ENCODE peak calls at places on chromosomes 13 and 19, in nine cellular contexts. One of them, this sample, is unnamed.
A peak's percentile ranks its signal among the peaks of the same experiment; 100 is the strongest.

GRCh38 chr13:71460179-71460578 is 406.8 kb downstream of the DACH1 start:
- DNase-seq in astrocyte of the spinal cord: no peak
- DNase-seq in lower leg skin: no peak
- DNase-seq in hepatocyte: no peak
- DNase-seq in lung: no peak
- DNase-seq in mesothelial cell of epicardium: no peak
- DNase-seq in AG10803: no peak
- DNase-seq in mucosa of descending colon: no peak
- DNase-seq in ovary: no peak
- DNase-seq in this sample: no peak

GRCh38 chr19:42989851-42990250 is 36.4 kb downstream of the PSG11 start:
- DNase-seq in astrocyte of the spinal cord: no peak
- DNase-seq in mucosa of descending colon: no peak
- DNase-seq in lower leg skin: no peak
- DNase-seq in mesothelial cell of epicardium: no peak
- DNase-seq in lung: no peak
- DNase-seq in hepatocyte: no peak
- DNase-seq in AG10803: no peak
- DNase-seq in ovary: no peak
- DNase-seq in this sample: no peak

GRCh38 chr19:53132231-53132991 is at the start of gene ZNF415:
- DNase-seq in astrocyte of the spinal cord: peak; percentile 72
- DNase-seq in mesothelial cell of epicardium: peak; percentile 83
- DNase-seq in lung: peak; percentile 72
- DNase-seq in ovary: peak; percentile 86
- DNase-seq in lower leg skin: peak; percentile 51
- DNase-seq in AG10803: peak; percentile 51
- DNase-seq in hepatocyte: peak; percentile 96
- DNase-seq in mucosa of descending colon: peak; percentile 80
- DNase-seq in this sample: no peak

GRCh38 chr13:110812111-110812868 is 98.8 kb downstream of the ING1 start:
- DNase-seq in lower leg skin: no peak
- DNase-seq in ovary: no peak
- DNase-seq in lung: no peak
- DNase-seq in astrocyte of the spinal cord: peak; percentile 11
- DNase-seq in mucosa of descending colon: no peak
- DNase-seq in AG10803: peak; percentile 17
- DNase-seq in mesothelial cell of epicardium: no peak
- DNase-seq in hepatocyte: no peak
- DNase-seq in this sample: no peak

GRCh38 chr19:14871619-14872230 is 14.2 kb downstream of the OR7A17 start:
- DNase-seq in lung: no peak
- DNase-seq in AG10803: peak; percentile 8
- DNase-seq in lower leg skin: no peak
- DNase-seq in mesothelial cell of epicardium: no peak
- DNase-seq in mucosa of descending colon: no peak
- DNase-seq in astrocyte of the spinal cord: peak; percentile 4
- DNase-seq in hepatocyte: no peak
- DNase-seq in ovary: no peak
- DNase-seq in this sample: no peak

GRCh38 chr13:34671136-34671535 is 270.9 kb upstream of the NBEA start:
- DNase-seq in mucosa of descending colon: no peak
- DNase-seq in hepatocyte: no peak
- DNase-seq in lung: no peak
- DNase-seq in lower leg skin: peak; percentile 52
- DNase-seq in astrocyte of the spinal cord: no peak
- DNase-seq in AG10803: peak; percentile 15
- DNase-seq in mesothelial cell of epicardium: no peak
- DNase-seq in ovary: no peak
- DNase-seq in this sample: no peak

GRCh38 chr13:105642511-105642958 is 892.9 kb downstream of the EFNB2 start:
- DNase-seq in mucosa of descending colon: no peak
- DNase-seq in lung: no peak
- DNase-seq in lower leg skin: no peak
- DNase-seq in mesothelial cell of epicardium: no peak
- DNase-seq in AG10803: no peak
- DNase-seq in ovary: no peak
- DNase-seq in hepatocyte: no peak
- DNase-seq in astrocyte of the spinal cord: peak; percentile 39
- DNase-seq in this sample: no peak

GRCh38 chr13:88840085-88840484 is 1168.9 kb downstream of the SLITRK5 start:
- DNase-seq in ovary: no peak
- DNase-seq in mesothelial cell of epicardium: no peak
- DNase-seq in lung: no peak
- DNase-seq in AG10803: no peak
- DNase-seq in astrocyte of the spinal cord: no peak
- DNase-seq in lower leg skin: no peak
- DNase-seq in hepatocyte: no peak
- DNase-seq in mucosa of descending colon: no peak
- DNase-seq in this sample: no peak

GRCh38 chr13:82216165-82216564 is 1666.1 kb downstream of the SLITRK1 start:
- DNase-seq in astrocyte of the spinal cord: no peak
- DNase-seq in AG10803: no peak
- DNase-seq in ovary: no peak
- DNase-seq in lung: no peak
- DNase-seq in lower leg skin: no peak
- DNase-seq in mesothelial cell of epicardium: no peak
- DNase-seq in mucosa of descending colon: no peak
- DNase-seq in hepatocyte: no peak
- DNase-seq in this sample: no peak

GRCh38 chr13:74306496-74306895 is 172.3 kb upstream of the KLF12 start:
- DNase-seq in AG10803: peak; percentile 34
- DNase-seq in mesothelial cell of epicardium: no peak
- DNase-seq in lung: no peak
- DNase-seq in astrocyte of the spinal cord: peak; percentile 46
- DNase-seq in lower leg skin: no peak
- DNase-seq in mucosa of descending colon: no peak
- DNase-seq in hepatocyte: no peak
- DNase-seq in ovary: no peak
- DNase-seq in this sample: no peak

GRCh38 chr19:43662487-43662886 is 7.5 kb downstream of the PLAUR start:
- DNase-seq in hepatocyte: no peak
- DNase-seq in astrocyte of the spinal cord: no peak
- DNase-seq in lung: no peak
- DNase-seq in lower leg skin: no peak
- DNase-seq in mesothelial cell of epicardium: no peak
- DNase-seq in ovary: no peak
- DNase-seq in AG10803: peak; percentile 11
- DNase-seq in mucosa of descending colon: no peak
- DNase-seq in this sample: no peak

GRCh38 chr19:6501740-6502648 is at the start of gene TUBB4A:
- DNase-seq in hepatocyte: peak; percentile 32
- DNase-seq in lung: no peak
- DNase-seq in mesothelial cell of epicardium: no peak
- DNase-seq in lower leg skin: no peak
- DNase-seq in AG10803: no peak
- DNase-seq in mucosa of descending colon: peak; percentile 55
- DNase-seq in astrocyte of the spinal cord: no peak
- DNase-seq in ovary: no peak
- DNase-seq in this sample: no peak

GRCh38 chr13:40666905-40667621 is 622 bp upstream of the FOXO1 start:
- DNase-seq in AG10803: no peak
- DNase-seq in mesothelial cell of epicardium: peak; percentile 33
- DNase-seq in ovary: peak; percentile 59
- DNase-seq in hepatocyte: peak; percentile 77
- DNase-seq in lower leg skin: peak; percentile 56
- DNase-seq in astrocyte of the spinal cord: no peak
- DNase-seq in lung: peak; percentile 69
- DNase-seq in mucosa of descending colon: peak; percentile 78
- DNase-seq in this sample: peak; percentile 37

GRCh38 chr13:98083507-98083906 is 59.4 kb upstream of the FARP1 start:
- DNase-seq in ovary: no peak
- DNase-seq in astrocyte of the spinal cord: peak; percentile 91
- DNase-seq in AG10803: peak; percentile 96
- DNase-seq in mucosa of descending colon: no peak
- DNase-seq in lung: no peak
- DNase-seq in hepatocyte: peak; percentile 11
- DNase-seq in mesothelial cell of epicardium: no peak
- DNase-seq in lower leg skin: no peak
- DNase-seq in this sample: no peak
- TF ChIP-seq CTCF in ovary: no peak
- TF ChIP-seq CTCF in astrocyte of the spinal cord: no peak
- TF ChIP-seq CTCF in AG10803: peak; percentile 39
- TF ChIP-seq CTCF in mucosa of descending colon: no peak
- TF ChIP-seq CTCF in lung: no peak
- TF ChIP-seq CTCF in hepatocyte: no peak
- TF ChIP-seq CTCF in mesothelial cell of epicardium: no peak
- TF ChIP-seq CTCF in lower leg skin: no peak
- TF ChIP-seq CTCF in this sample: no peak

DNA sequence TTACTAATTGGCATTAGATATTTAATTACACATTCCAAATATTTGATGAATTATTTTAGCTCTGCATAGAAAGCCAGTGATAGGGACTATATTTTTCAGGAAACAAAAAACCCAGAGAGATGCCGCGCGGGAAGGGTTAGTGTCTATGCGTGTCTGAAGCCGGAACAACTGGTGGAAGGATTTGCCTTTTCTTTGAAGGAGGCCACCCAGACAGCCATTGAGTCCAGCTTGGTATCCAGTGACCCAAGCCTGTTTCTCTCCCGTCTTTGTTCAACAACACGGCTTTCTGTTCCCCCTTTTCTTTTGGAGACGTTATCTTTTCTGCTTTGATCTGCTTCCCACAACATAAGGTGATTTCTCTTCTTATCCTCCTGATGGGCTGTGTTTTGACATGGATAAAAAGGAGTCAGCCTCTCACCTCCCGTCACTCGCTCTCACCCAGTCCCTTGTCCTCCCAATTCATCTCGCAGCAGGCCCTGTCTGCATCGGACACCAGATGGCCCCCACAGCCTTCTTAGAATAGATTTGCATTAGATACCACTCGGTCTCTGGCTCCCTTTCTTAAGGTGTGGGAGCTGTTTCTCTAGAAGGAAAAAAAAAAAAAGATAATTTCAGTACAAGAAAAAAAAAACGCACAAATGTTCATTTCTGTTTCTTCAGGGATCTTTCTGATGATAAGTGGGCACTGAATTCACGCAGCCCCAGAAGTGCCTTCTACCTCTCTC is 361.8 kb downstream of the ZNF536 start:
- DNase-seq in astrocyte of the spinal cord: no peak
- DNase-seq in hepatocyte: peak; percentile 45
- DNase-seq in ovary: peak; percentile 31
- DNase-seq in mesothelial cell of epicardium: no peak
- DNase-seq in mucosa of descending colon: no peak
- DNase-seq in lower leg skin: no peak
- DNase-seq in lung: no peak
- DNase-seq in AG10803: no peak
- DNase-seq in this sample: no peak
- TF ChIP-seq CTCF in astrocyte of the spinal cord: no peak
- TF ChIP-seq CTCF in hepatocyte: peak; percentile 52
- TF ChIP-seq CTCF in ovary: no peak
- TF ChIP-seq CTCF in mesothelial cell of epicardium: no peak
- TF ChIP-seq CTCF in mucosa of descending colon: no peak
- TF ChIP-seq CTCF in lower leg skin: no peak
- TF ChIP-seq CTCF in lung: no peak
- TF ChIP-seq CTCF in AG10803: no peak
- TF ChIP-seq CTCF in this sample: no peak

GRCh38 chr19:28012361-28012760 is 1200.6 kb downstream of the UQCRFS1 start:
- DNase-seq in astrocyte of the spinal cord: no peak
- DNase-seq in lower leg skin: no peak
- DNase-seq in mesothelial cell of epicardium: no peak
- DNase-seq in hepatocyte: no peak
- DNase-seq in lung: no peak
- DNase-seq in AG10803: no peak
- DNase-seq in mucosa of descending colon: no peak
- DNase-seq in ovary: no peak
- DNase-seq in this sample: no peak
- TF ChIP-seq CTCF in astrocyte of the spinal cord: no peak
- TF ChIP-seq CTCF in lower leg skin: no peak
- TF ChIP-seq CTCF in mesothelial cell of epicardium: no peak
- TF ChIP-seq CTCF in hepatocyte: no peak
- TF ChIP-seq CTCF in lung: no peak
- TF ChIP-seq CTCF in AG10803: no peak
- TF ChIP-seq CTCF in mucosa of descending colon: no peak
- TF ChIP-seq CTCF in ovary: no peak
- TF ChIP-seq CTCF in this sample: no peak

DNA sequence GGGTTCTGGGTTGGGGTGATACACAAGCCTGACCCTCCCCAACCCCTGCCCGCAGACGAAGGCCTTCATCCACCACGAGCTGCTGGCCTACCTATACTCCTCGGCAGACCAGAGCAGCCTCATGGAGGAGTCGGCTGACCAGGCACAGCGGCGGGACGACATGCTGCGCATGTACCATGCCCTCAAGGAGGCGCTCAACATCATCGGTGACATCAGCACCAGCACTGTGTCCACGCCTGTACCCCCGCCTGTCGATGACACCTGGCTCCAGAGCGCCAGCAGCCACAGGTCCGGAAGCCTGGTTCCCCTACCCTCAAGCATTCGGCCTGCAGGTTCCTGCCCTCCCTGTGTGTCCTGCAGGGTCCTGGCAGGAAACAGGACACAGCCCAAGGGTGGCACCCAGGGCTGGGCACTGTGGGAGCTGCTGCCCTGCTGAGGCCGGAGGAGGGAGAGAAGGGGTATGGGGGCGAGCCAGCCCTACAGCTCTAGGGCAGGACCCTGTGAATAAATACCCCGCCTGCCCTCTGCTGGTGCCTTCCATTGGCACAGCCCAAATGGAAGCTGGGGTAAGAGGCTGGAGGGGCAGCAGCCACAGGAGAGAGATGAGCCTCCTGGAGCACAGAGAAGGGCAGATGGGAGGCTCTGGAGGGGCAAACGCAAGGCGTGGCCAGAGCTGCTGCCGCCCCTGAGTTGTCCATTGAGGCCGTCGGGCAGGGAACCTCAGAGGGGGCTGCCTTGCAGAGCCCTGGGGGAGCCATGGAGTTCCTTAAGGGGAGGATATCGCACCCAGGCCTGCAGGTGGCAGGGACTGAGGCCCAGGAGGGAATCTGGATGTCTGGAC is 6.8 kb downstream of the TMED1 start:
- DNase-seq in mucosa of descending colon: peak; percentile 53
- DNase-seq in ovary: no peak
- DNase-seq in lung: no peak
- DNase-seq in hepatocyte: no peak
- DNase-seq in AG10803: no peak
- DNase-seq in lower leg skin: no peak
- DNase-seq in astrocyte of the spinal cord: no peak
- DNase-seq in mesothelial cell of epicardium: no peak
- DNase-seq in this sample: no peak
- TF ChIP-seq CTCF in mucosa of descending colon: no peak
- TF ChIP-seq CTCF in ovary: no peak
- TF ChIP-seq CTCF in lung: no peak
- TF ChIP-seq CTCF in hepatocyte: no peak
- TF ChIP-seq CTCF in AG10803: no peak
- TF ChIP-seq CTCF in lower leg skin: no peak
- TF ChIP-seq CTCF in astrocyte of the spinal cord: peak; percentile 12
- TF ChIP-seq CTCF in mesothelial cell of epicardium: no peak
- TF ChIP-seq CTCF in this sample: no peak

This sample was measured in esophagus squamous epithelium.